ENCODE peak calls at places on chromosome 2, in eight cellular contexts. O, L, U, N, B, D, Q and G are unnamed samples.

GRCh38 chr2:151200277-151200676 is 61.4 kb downstream of the RBM43 start:
- DNase-seq in O (no peak), L (no peak), U (no peak), N (no peak), B (no peak), D (no peak), Q (no peak), G (no peak)

GRCh38 chr2:97645112-97645699 is 656 bp upstream of the COX5B start:
- DNase-seq in O (no peak), L (peak), U (no peak), N (no peak), B (no peak), D (no peak), Q (peak), G (no peak)

GRCh38 chr2:226057914-226058313 is 658.4 kb downstream of the NYAP2 start:
- DNase-seq in O (no peak), L (no peak), U (no peak), N (no peak), B (no peak), D (no peak), Q (peak), G (no peak)

GRCh38 chr2:84894131-84894586 is 11.3 kb upstream of the TMSB10 start:
- DNase-seq in O (peak), L (no peak), U (no peak), N (no peak), B (no peak), D (no peak), Q (peak), G (no peak)

GRCh38 chr2:18674309-18674708 is 84.9 kb upstream of the NT5C1B start:
- DNase-seq in O (no peak), L (no peak), U (no peak), N (no peak), B (no peak), D (no peak), Q (no peak), G (no peak)

GRCh38 chr2:223929575-223930001 is 15.5 kb downstream of the WDFY1 start:
- DNase-seq in O (no peak), L (no peak), U (no peak), N (no peak), B (no peak), D (peak), Q (peak), G (no peak)

GRCh38 chr2:157825885-157826284 is 50.2 kb downstream of the ACVR1 start:
- DNase-seq in O (peak), L (no peak), U (no peak), N (no peak), B (no peak), D (peak), Q (no peak), G (no peak)

GRCh38 chr2:60958361-60958760 is 59.2 kb upstream of the PEX13 start:
- DNase-seq in O (peak), L (no peak), U (no peak), N (no peak), B (no peak), D (peak), Q (no peak), G (peak)

GRCh38 chr2:10817413-10817812 is 4.8 kb upstream of the PDIA6 start:
- DNase-seq in O (peak), L (no peak), U (no peak), N (no peak), B (peak), D (no peak), Q (peak), G (no peak)

GRCh38 chr2:46202987-46203386 is 94.2 kb upstream of the EPAS1 start:
- DNase-seq in O (no peak), L (no peak), U (no peak), N (no peak), B (no peak), D (no peak), Q (no peak), G (no peak)

GRCh38 chr2:37349376-37349775 is 4.9 kb downstream of the QPCT start:
- DNase-seq in O (no peak), L (no peak), U (no peak), N (no peak), B (no peak), D (no peak), Q (peak), G (no peak)

GRCh38 chr2:150097891-150098595 is 389.4 kb downstream of the RND3 start:
- DNase-seq in O (peak), L (no peak), U (no peak), N (no peak), B (no peak), D (peak), Q (no peak), G (no peak)

GRCh38 chr2:70891572-70892356 is 43.9 kb upstream of the ATP6V1B1 start:
- DNase-seq in O (no peak), L (no peak), U (no peak), N (no peak), B (no peak), D (no peak), Q (no peak), G (no peak)

GRCh38 chr2:80393996-80394395 is 89.4 kb upstream of the LRRTM1 start:
- DNase-seq in O (no peak), L (no peak), U (no peak), N (no peak), B (no peak), D (no peak), Q (no peak), G (no peak)

GRCh38 chr2:181258761-181259160 is 198.4 kb upstream of the ITGA4 start:
- DNase-seq in O (peak), L (no peak), U (no peak), N (no peak), B (no peak), D (peak), Q (no peak), G (peak)

GRCh38 chr2:10063566-10063965 is 16.6 kb downstream of the CYS1 start:
- DNase-seq in O (no peak), L (no peak), U (no peak), N (no peak), B (no peak), D (no peak), Q (no peak), G (no peak)

GRCh38 chr2:115414461-115414860 is 972.0 kb downstream of the DPP10 start:
- DNase-seq in O (no peak), L (no peak), U (no peak), N (no peak), B (no peak), D (no peak), Q (no peak), G (no peak)

GRCh38 chr2:209499071-209499470 is 75.2 kb downstream of the MAP2 start:
- DNase-seq in O (peak), L (no peak), U (no peak), N (no peak), B (no peak), D (peak), Q (peak), G (peak)

GRCh38 chr2:7023542-7023941 is 106.3 kb downstream of the RNF144A start:
- DNase-seq in O (no peak), L (no peak), U (no peak), N (peak), B (no peak), D (no peak), Q (no peak), G (no peak)

GRCh38 chr2:134835471-134835870 is 2.9 kb upstream of the ACMSD start:
- DNase-seq in O (no peak), L (no peak), U (no peak), N (no peak), B (no peak), D (no peak), Q (no peak), G (no peak)

GRCh38 chr2:136232447-136233172 is 114.7 kb upstream of the CXCR4 start:
- DNase-seq in O (no peak), L (no peak), U (no peak), N (no peak), B (no peak), D (no peak), Q (no peak), G (no peak)

GRCh38 chr2:70088508-70089219 is 1.4 kb downstream of the PCBP1 start:
- DNase-seq in O (no peak), L (no peak), U (no peak), N (no peak), B (no peak), D (peak), Q (no peak), G (no peak)

GRCh38 chr2:195407782-195408181 is 249.2 kb upstream of the SLC39A10 start:
- DNase-seq in O (peak), L (no peak), U (no peak), N (no peak), B (no peak), D (peak), Q (peak), G (no peak)

GRCh38 chr2:191299866-191300265 is 54.7 kb downstream of the MYO1B start:
- DNase-seq in O (no peak), L (no peak), U (no peak), N (no peak), B (no peak), D (no peak), Q (no peak), G (no peak)

GRCh38 chr2:176129013-176129796 is at the start of gene HOXD8:
- DNase-seq in O (peak), L (no peak), U (peak), N (peak), B (peak), D (peak), Q (no peak), G (no peak)

GRCh38 chr2:219469186-219469724 is 29.4 kb upstream of the GMPPA start:
- DNase-seq in O (peak), L (no peak), U (no peak), N (no peak), B (no peak), D (peak), Q (peak), G (no peak)

GRCh38 chr2:63619328-63619727 is 30.6 kb downstream of the MDH1 start:
- DNase-seq in O (no peak), L (no peak), U (no peak), N (no peak), B (no peak), D (no peak), Q (no peak), G (no peak)

GRCh38 chr2:220353897-220354296 is 726.5 kb downstream of the SLC4A3 start:
- DNase-seq in O (peak), L (no peak), U (no peak), N (no peak), B (no peak), D (peak), Q (no peak), G (no peak)

GRCh38 chr2:12007282-12007681 is 260.9 kb downstream of the LPIN1 start:
- DNase-seq in O (no peak), L (no peak), U (no peak), N (no peak), B (no peak), D (no peak), Q (no peak), G (no peak)

GRCh38 chr2:214837466-214837865 is 28.0 kb upstream of the BARD1 start:
- DNase-seq in O (no peak), L (no peak), U (no peak), N (no peak), B (no peak), D (no peak), Q (no peak), G (no peak)

GRCh38 chr2:119255760-119256573 is 32.3 kb downstream of the STEAP3 start:
- DNase-seq in O (peak), L (no peak), U (no peak), N (no peak), B (peak), D (peak), Q (peak), G (peak)

GRCh38 chr2:162172802-162173201 is 20.8 kb upstream of the GCG start:
- DNase-seq in O (no peak), L (no peak), U (no peak), N (no peak), B (no peak), D (no peak), Q (no peak), G (no peak)

GRCh38 chr2:240557101-240557751 is 562 bp downstream of the ANKMY1 start:
- DNase-seq in O (no peak), L (no peak), U (peak), N (no peak), B (no peak), D (no peak), Q (no peak), G (no peak)
- H3K4me3 ChIP-seq in O (peak), L (peak), U (peak), N (peak), B (no peak), D (peak), Q (no peak), G (peak)

DNA sequence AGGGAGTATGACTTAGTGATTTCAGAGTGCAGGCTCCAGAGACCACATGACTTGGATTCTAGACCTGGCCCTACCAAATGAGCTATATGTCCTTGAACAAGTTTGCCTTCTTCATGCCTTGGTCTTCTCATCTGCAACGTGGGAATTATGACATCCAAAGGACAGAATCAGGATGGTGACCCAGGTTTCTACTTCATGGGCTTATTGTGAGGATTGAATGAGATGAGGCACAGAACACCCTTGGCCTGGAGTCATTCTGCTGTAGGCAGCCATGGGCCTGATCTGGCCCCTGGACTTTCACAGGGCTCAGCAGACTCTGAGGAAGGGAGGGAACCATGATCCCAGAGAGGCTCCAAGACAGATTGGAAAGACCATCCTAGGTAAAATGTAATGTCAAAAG is 85.6 kb upstream of the HAAO start:
- DNase-seq in O (no peak), L (no peak), U (no peak), N (no peak), B (no peak), D (no peak), Q (no peak), G (no peak)
- TF ChIP-seq CTCF in O (no peak), L (no peak), U (no peak), N (no peak), B (no peak), D (no peak), Q (no peak), G (no peak)

GRCh38 chr2:217930783-217931563 is 71.8 kb downstream of the TNS1 start:
- DNase-seq in O (no peak), L (peak), U (no peak), N (peak), B (no peak), D (no peak), Q (no peak), G (no peak)

GRCh38 chr2:217929757-217930707 is 72.8 kb downstream of the TNS1 start:
- DNase-seq in O (peak), L (peak), U (no peak), N (peak), B (no peak), D (peak), Q (no peak), G (no peak)

GRCh38 chr2:217927601-217928323 is 75.0 kb downstream of the TNS1 start:
- DNase-seq in O (no peak), L (no peak), U (no peak), N (peak), B (no peak), D (no peak), Q (no peak), G (no peak)

GRCh38 chr2:217928324-217929293 is 74.2 kb downstream of the TNS1 start:
- DNase-seq in O (no peak), L (peak), U (no peak), N (peak), B (no peak), D (no peak), Q (peak), G (no peak)

DNA sequence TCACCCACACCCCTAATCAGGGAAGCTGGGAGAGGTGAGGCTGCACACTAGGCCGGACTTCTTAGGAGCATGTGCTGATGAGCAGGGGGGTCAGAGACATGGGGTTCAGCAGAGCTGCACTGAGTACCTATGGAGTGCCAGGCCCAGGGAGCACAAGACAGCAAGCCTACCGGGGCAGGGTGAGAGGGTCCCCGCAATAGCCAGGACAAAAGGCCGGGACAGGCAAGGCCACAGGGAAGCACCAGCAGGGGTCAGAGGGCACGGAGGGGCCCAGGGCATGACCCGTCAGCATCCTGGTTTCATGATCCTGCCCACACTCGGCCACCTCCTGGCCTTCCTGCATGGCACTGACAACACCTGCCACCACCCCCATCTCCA is 73.5 kb downstream of the TNS1 start:
- DNase-seq in O (no peak), L (peak), U (no peak), N (peak), B (no peak), D (no peak), Q (no peak), G (no peak)
- H3K4me3 ChIP-seq in O (no peak), L (peak), U (no peak), N (no peak), B (no peak), D (no peak), Q (no peak), G (no peak)

DNA sequence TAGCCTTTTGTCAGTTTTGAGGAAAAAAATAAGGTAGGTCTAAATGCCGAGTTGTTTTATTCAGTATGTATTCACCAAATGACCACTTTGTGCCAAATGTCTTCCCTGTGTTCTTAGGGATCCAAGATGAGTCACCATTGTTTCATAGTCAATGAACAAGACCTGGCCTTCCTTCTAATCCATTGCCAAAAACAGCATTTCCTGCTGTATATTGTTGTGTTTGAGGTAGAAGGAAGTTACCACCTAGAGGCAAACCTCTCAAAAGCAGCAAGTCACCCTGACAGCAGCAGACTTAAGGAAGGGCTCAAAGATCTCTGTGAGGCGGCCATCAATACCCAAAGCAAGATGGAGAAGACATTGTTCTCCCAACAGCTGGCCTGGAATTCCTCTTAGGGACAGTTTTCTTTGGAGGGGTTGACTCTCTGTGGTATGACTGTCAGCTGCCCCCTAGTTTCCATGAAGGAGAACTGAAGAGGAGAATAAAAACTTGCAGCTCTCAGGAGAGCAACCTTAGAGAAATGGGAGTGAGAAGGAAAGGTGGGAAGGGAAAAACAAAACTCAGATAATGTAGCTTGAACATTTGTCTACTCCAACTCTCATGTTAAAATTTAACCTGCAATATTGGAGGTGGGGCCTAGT is 328.3 kb downstream of the LRATD1 start:
- DNase-seq in O (peak), L (no peak), U (no peak), N (no peak), B (no peak), D (no peak), Q (no peak), G (no peak)
- TF ChIP-seq CTCF in O (peak), L (no peak), U (no peak), N (no peak), B (no peak), D (no peak), Q (no peak), G (no peak)

GRCh38 chr2:121992700-121993099 is 237.2 kb downstream of the TSN start:
- DNase-seq in O (no peak), L (no peak), U (no peak), N (no peak), B (no peak), D (no peak), Q (no peak), G (no peak)
- H3K4me3 ChIP-seq in O (no peak), L (no peak), U (no peak), N (no peak), B (no peak), D (no peak), Q (no peak), G (no peak)

GRCh38 chr2:113977660-113978523 is 88.0 kb downstream of the ACTR3 start:
- DNase-seq in O (peak), L (no peak), U (no peak), N (no peak), B (peak), D (peak), Q (peak), G (no peak)
- TF ChIP-seq CTCF in O (peak), L (peak), U (no peak), N (no peak), B (no peak), D (peak), Q (peak), G (peak)